ENCODE peak calls at places on chromosomes 2 and 18, in four cellular contexts. M is CD8-positive, alpha-beta T cell; D is CD4-positive, alpha-beta T cell; Z is Calu3. O is an unnamed sample.

GRCh38 chr18:7155887-7156286 is 38.3 kb upstream of the LAMA1 start:
- DNase-seq in M (no peak), D (no peak), Z (no peak), O (no peak)

GRCh38 chr2:43217228-43218220 is 8.9 kb downstream of the ZFP36L2 start:
- DNase-seq in M (no peak), D (no peak), Z (no peak), O (no peak)

GRCh38 chr2:37616674-37616999 is 54.8 kb downstream of the CDC42EP3 start:
- DNase-seq in M (no peak), D (no peak), Z (no peak), O (no peak)

GRCh38 chr2:144331652-144332355 is 188.1 kb downstream of the ZEB2 start:
- DNase-seq in M (peak), D (peak), Z (no peak), O (no peak)

GRCh38 chr2:3758906-3759305 is 55.5 kb downstream of the DCDC2C start:
- DNase-seq in M (no peak), D (no peak), Z (no peak), O (no peak)

GRCh38 chr2:21067863-21068537 is 24.1 kb upstream of the APOB start:
- DNase-seq in M (no peak), D (no peak), Z (no peak), O (no peak)

GRCh38 chr2:177332041-177332991 is 60.3 kb upstream of the AGPS start:
- DNase-seq in M (no peak), D (no peak), Z (peak), O (peak)

GRCh38 chr2:131413148-131413747 is 49.3 kb upstream of the RAB6D start:
- DNase-seq in M (no peak), D (no peak), Z (peak), O (peak)

GRCh38 chr2:3661149-3661660 is 3.2 kb downstream of the ALLC start:
- DNase-seq in M (no peak), D (peak), Z (no peak), O (no peak)

GRCh38 chr2:50749226-50749625 is 282.7 kb downstream of the NRXN1 start:
- DNase-seq in M (no peak), D (no peak), Z (no peak), O (no peak)

GRCh38 chr2:10080536-10081304 is 509 bp upstream of the CYS1 start:
- DNase-seq in M (no peak), D (no peak), Z (no peak), O (peak)

GRCh38 chr2:198499539-198499938 is 695.1 kb downstream of the PLCL1 start:
- DNase-seq in M (no peak), D (no peak), Z (no peak), O (no peak)

GRCh38 chr2:120110507-120110906 is 97.6 kb downstream of the EPB41L5 start:
- DNase-seq in M (no peak), D (no peak), Z (no peak), O (no peak)

GRCh38 chr18:5422626-5423025 is 121.2 kb downstream of the EPB41L3 start:
- DNase-seq in M (no peak), D (no peak), Z (no peak), O (no peak)

DNA sequence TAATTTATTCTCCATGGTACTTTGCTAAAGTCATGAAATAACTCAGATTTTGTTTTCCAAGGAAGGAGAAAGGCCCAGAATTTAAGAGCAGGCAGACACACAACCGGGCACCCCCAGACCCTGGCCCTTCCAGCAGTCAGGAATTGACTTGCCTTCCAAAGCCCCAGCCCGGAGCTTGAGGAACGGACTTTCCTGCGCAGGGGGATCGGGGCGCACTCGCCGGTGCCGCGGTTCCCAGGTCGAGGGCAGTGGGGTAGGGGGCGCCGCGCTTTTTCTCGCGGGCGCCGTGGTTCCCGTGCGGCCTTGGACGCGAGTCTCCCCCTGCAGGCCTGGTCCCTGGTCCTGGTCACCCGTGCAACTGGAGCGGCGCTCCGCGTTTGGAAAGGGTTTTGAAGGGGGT is 1.2 kb downstream of the ZNF236 start:
- DNase-seq in M (no peak), D (no peak), Z (no peak), O (no peak)
- TF ChIP-seq CTCF in M (no peak), D (no peak), Z (peak), O (peak)

DNA sequence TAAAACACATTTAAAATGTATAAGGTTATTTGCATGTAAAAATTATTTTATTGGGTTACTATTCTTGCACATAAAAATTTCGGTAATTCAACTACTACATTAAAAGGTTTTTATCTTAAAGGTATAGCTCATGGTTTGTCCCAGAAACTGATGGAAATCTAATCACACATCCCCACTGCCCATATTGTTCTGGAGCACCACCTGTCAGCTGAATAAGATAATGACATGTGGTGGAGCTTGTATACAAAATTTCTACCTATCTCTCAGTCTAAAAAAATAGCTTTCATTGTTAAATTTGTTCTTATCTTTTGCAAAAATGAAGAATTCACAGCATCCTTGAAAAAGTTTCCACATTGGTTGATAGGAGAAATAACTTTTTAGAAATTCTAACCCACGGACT is 18.3 kb downstream of the ERBB4 start:
- DNase-seq in M (no peak), D (no peak), Z (peak), O (no peak)
- TF ChIP-seq CTCF in M (no peak), D (no peak), Z (no peak), O (no peak)

GRCh38 chr2:192197387-192197786 is 2.7 kb upstream of the TMEFF2 start:
- DNase-seq in M (no peak), D (no peak), Z (no peak), O (no peak)
- TF ChIP-seq CTCF in M (no peak), D (no peak), Z (peak), O (no peak)

DNA sequence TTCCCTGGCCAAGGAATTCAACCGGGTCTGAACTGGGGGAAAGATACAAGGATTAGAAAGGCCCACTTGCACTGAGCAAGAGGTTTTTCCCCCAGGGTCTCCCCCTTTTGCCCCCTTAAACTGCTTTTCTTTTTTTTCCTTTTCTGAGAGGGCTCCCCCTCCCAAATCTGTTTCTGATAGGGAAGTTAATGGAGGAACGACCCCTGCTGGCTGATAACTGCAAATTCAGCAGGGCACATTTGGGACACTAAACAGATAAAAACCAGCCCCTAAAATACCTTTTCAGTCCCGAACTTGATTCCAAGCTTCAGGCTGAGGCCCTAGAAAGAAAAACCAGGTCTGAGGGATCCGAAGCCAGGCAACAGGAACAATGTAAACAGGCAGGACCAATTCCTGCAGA is 1012.4 kb upstream of the CRIM1 start:
- DNase-seq in M (no peak), D (no peak), Z (no peak), O (no peak)
- TF ChIP-seq CTCF in M (no peak), D (no peak), Z (no peak), O (peak)

GRCh38 chr2:165905269-165905668 is 48.3 kb downstream of the TTC21B start:
- DNase-seq in M (no peak), D (no peak), Z (no peak), O (no peak)

GRCh38 chr2:165901595-165901994 is 52.0 kb downstream of the TTC21B start:
- DNase-seq in M (no peak), D (no peak), Z (no peak), O (no peak)

GRCh38 chr2:165901996-165902395 is 51.6 kb downstream of the TTC21B start:
- DNase-seq in M (no peak), D (no peak), Z (no peak), O (no peak)

GRCh38 chr2:165903406-165903805 is 50.2 kb downstream of the TTC21B start:
- DNase-seq in M (no peak), D (no peak), Z (no peak), O (no peak)

GRCh38 chr2:165902929-165903328 is 50.6 kb downstream of the TTC21B start:
- DNase-seq in M (no peak), D (no peak), Z (no peak), O (no peak)
- TF ChIP-seq CTCF in M (no peak), D (no peak), Z (no peak), O (no peak)

GRCh38 chr18:37270046-37270665 is 295.4 kb downstream of the CELF4 start:
- DNase-seq in M (no peak), D (no peak), Z (peak), O (no peak)

GRCh38 chr18:37264956-37265355 is 300.6 kb downstream of the CELF4 start:
- DNase-seq in M (no peak), D (no peak), Z (no peak), O (no peak)

GRCh38 chr18:37261988-37262387 is 303.6 kb downstream of the CELF4 start:
- DNase-seq in M (no peak), D (no peak), Z (no peak), O (no peak)

GRCh38 chr18:37265382-37265781 is 300.2 kb downstream of the CELF4 start:
- DNase-seq in M (no peak), D (no peak), Z (no peak), O (no peak)

DNA sequence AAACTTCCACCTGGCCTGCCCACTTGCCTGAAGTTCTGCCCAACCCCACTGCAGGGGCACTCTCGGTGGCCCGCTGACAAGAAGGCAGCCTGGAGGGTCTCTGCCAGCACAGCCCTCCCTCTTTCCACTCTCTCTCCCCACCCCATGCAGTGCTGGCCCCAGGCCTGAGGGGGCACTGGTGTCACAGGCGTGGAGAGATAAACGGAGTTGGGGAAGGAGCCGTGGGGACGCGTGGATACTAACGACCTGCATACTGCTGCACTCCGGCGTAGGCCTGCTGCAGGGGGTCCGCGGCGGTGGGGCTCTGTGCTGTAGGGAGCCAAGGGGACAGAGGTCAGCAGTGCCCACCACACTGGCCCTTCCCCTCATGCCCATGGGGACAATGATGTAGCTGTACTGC is 299.3 kb downstream of the CELF4 start:
- DNase-seq in M (no peak), D (no peak), Z (peak), O (no peak)
- TF ChIP-seq CTCF in M (no peak), D (no peak), Z (peak), O (no peak)